ENCODE peak calls at places on chromosomes 6 and 20, in four cellular contexts. L, B, Y and Z are unnamed samples.

GRCh38 chr6:142570221-142570671 is 268.4 kb downstream of the ADGRG6 start:
- DNase-seq in L (no peak), B (no peak), Y (no peak), Z (no peak)

GRCh38 chr6:159116343-159116742 is 52.9 kb upstream of the FNDC1 start:
- DNase-seq in Y (peak), B (no peak), L (no peak), Z (no peak)

GRCh38 chr6:107820571-107821261 is 3.4 kb downstream of the SCML4 start:
- DNase-seq in B (no peak), Y (no peak), L (no peak), Z (no peak)

GRCh38 chr6:34806738-34807453 is 15.0 kb downstream of the BLTP3A start:
- DNase-seq in L (no peak), B (no peak), Y (no peak), Z (no peak)

GRCh38 chr6:125014157-125014957 is 52.1 kb downstream of the RNF217 start:
- DNase-seq in L (no peak), Y (no peak), B (no peak), Z (no peak)

GRCh38 chr6:74749211-74750142 is 456.4 kb downstream of the COL12A1 start:
- DNase-seq in B (no peak), Y (no peak), L (no peak), Z (no peak)

GRCh38 chr6:142543576-142543975 is 241.8 kb downstream of the ADGRG6 start:
- DNase-seq in L (no peak), Y (no peak), B (no peak), Z (no peak)

GRCh38 chr6:84258866-84259265 is 31.4 kb upstream of the CEP162 start:
- DNase-seq in Y (no peak), L (no peak), B (no peak), Z (no peak)

GRCh38 chr6:129672345-129672691 is 37.7 kb downstream of the ARHGAP18 start:
- DNase-seq in B (no peak), Y (no peak), L (no peak), Z (no peak)

GRCh38 chr20:32626859-32627636 is 41.9 kb upstream of the NOL4L start:
- DNase-seq in L (no peak), Y (no peak), B (no peak), Z (no peak)

GRCh38 chr20:33312583-33312982 is 29.6 kb downstream of the BPIFB1 start:
- DNase-seq in L (no peak), B (no peak), Y (no peak), Z (no peak)

GRCh38 chr6:87830834-87831374 is 128.9 kb upstream of the AKIRIN2 start:
- DNase-seq in L (no peak), Y (no peak), B (no peak), Z (no peak)

GRCh38 chr20:45450097-45450818 is 19.3 kb upstream of the WFDC2 start:
- DNase-seq in Y (no peak), L (no peak), B (no peak), Z (no peak)

GRCh38 chr6:81950877-81951276 is 198.4 kb upstream of the TENT5A start:
- DNase-seq in Y (no peak), L (no peak), B (no peak), Z (no peak)